ENCODE peak calls at places on chromosomes 5 and 9, in five cellular contexts. W is epithelial cell of esophagus, A is fibroblast of villous mesenchyme, S is right atrium auricular region, P is hepatic stellate cell. L is an unnamed sample.

GRCh38 chr9:136694163-136694864 is 7.1 kb upstream of the AGPAT2 start:
- DNase-seq in A (peak; percentile 37), W (peak; percentile 46), S (no peak), P (peak; percentile 85), L (peak; percentile 62)

GRCh38 chr5:40679071-40679997 is at the start of gene PTGER4:
- DNase-seq in A (peak; percentile 87), W (peak; percentile 96), S (peak; percentile 92), P (peak; percentile 96), L (peak; percentile 95)

GRCh38 chr5:135126688-135127603 is 92.9 kb upstream of the PITX1 start:
- DNase-seq in S (no peak), P (no peak), A (no peak), W (no peak), L (no peak)

GRCh38 chr5:158384535-158385421 is 525.8 kb upstream of the CLINT1 start:
- DNase-seq in P (peak; percentile 40), A (peak; percentile 67), W (peak; percentile 90), S (no peak), L (no peak)

GRCh38 chr9:68751556-68751955 is 46.5 kb downstream of the PIP5K1B start:
- DNase-seq in W (no peak), A (peak; percentile 6), P (no peak), S (no peak), L (no peak)

GRCh38 chr9:123568691-123569342 is 212.8 kb downstream of the CRB2 start:
- DNase-seq in S (no peak), A (peak; percentile 40), W (no peak), P (no peak), L (peak; percentile 34)

GRCh38 chr9:69472101-69472625 is 147.1 kb downstream of the ENTREP1 start:
- DNase-seq in P (no peak), W (no peak), A (no peak), S (no peak), L (no peak)

GRCh38 chr9:137974746-137975526 is 97.4 kb downstream of the CACNA1B start:
- DNase-seq in W (no peak), P (no peak), A (no peak), S (peak; percentile 43), L (no peak)

GRCh38 chr5:134524219-134524825 is 1.1 kb upstream of the JADE2 start:
- DNase-seq in P (peak; percentile 72), A (peak; percentile 87), S (peak; percentile 92), W (peak; percentile 66), L (peak; percentile 70)

GRCh38 chr9:88476491-88477271 is 58.3 kb upstream of the NXNL2 start:
- DNase-seq in W (no peak), S (no peak), A (peak; percentile 32), P (peak; percentile 6), L (no peak)

GRCh38 chr9:98603821-98604383 is 104.8 kb downstream of the GABBR2 start:
- DNase-seq in S (no peak), A (peak; percentile 11), P (no peak), W (peak; percentile 65), L (no peak)

GRCh38 chr9:93974151-93974550 is 19.0 kb upstream of the BARX1 start:
- DNase-seq in A (no peak), S (no peak), W (no peak), P (no peak), L (no peak)

GRCh38 chr5:83397658-83398057 is 73.9 kb upstream of the VCAN start:
- DNase-seq in S (no peak), W (no peak), A (no peak), P (no peak), L (no peak)

GRCh38 chr5:68456756-68457217 is 241.2 kb downstream of the PIK3R1 start:
- DNase-seq in A (peak; percentile 42), S (no peak), W (peak; percentile 81), P (peak; percentile 19), L (peak; percentile 65)

GRCh38 chr9:90053027-90053426 is 448.2 kb downstream of the GADD45G start:
- DNase-seq in P (no peak), S (no peak), W (no peak), A (no peak), L (no peak)

GRCh38 chr9:134227451-134228411 is 63.4 kb upstream of the RNU6ATAC start:
- DNase-seq in A (no peak), W (no peak), S (no peak), P (no peak), L (no peak)

GRCh38 chr5:149464796-149465489 is 85.9 kb upstream of the IL17B start:
- DNase-seq in P (peak; percentile 73), W (peak; percentile 60), S (no peak), A (peak; percentile 74), L (peak; percentile 90)

GRCh38 chr9:111891910-111892499 is 4.6 kb upstream of the UGCG start:
- DNase-seq in W (peak; percentile 53), A (peak; percentile 75), S (no peak), P (no peak), L (no peak)

GRCh38 chr5:53831496-53831895 is 271.1 kb downstream of the NDUFS4 start:
- DNase-seq in S (no peak), P (no peak), A (no peak), W (no peak), L (no peak)

GRCh38 chr5:32581010-32581785 is 4.2 kb upstream of the SUB1 start:
- DNase-seq in P (no peak), S (no peak), W (no peak), A (no peak), L (no peak)

GRCh38 chr5:109922396-109922995 is 232.8 kb downstream of the MAN2A1 start:
- DNase-seq in W (no peak), S (no peak), A (no peak), P (no peak), L (no peak)

GRCh38 chr5:80711938-80712337 is 57.2 kb upstream of the DHFR start:
- DNase-seq in W (peak; percentile 39), P (peak; percentile 32), S (no peak), A (peak; percentile 37), L (peak; percentile 16)

GRCh38 chr5:173454764-173455598 is 126.8 kb upstream of the STC2 start:
- DNase-seq in W (peak; percentile 95), P (peak; percentile 64), S (peak; percentile 83), A (peak; percentile 96), L (peak; percentile 93)

GRCh38 chr9:108511200-108511756 is 344.5 kb downstream of the ACTL7B start:
- DNase-seq in W (peak; percentile 53), A (peak; percentile 75), P (no peak), S (no peak), L (no peak)

L was measured in lung microvascular endothelial cell.